ENCODE peak calls at places on chromosomes 2 and 18, in four cellular contexts. Q is GM23248, O is EL, U is fibroblast of gingiva. B is an unnamed sample.

GRCh38 chr18:56381151-56381550 is 257.2 kb downstream of the TXNL1 start:
- DNase-seq in U (peak; percentile 35), O (no peak), Q (no peak), B (no peak)

GRCh38 chr2:64396551-64396950 is 57.4 kb upstream of the LGALSL start:
- DNase-seq in U (no peak), O (no peak), Q (no peak), B (no peak)

GRCh38 chr2:231606941-231607340 is 14.3 kb downstream of the TEX44 start:
- DNase-seq in Q (no peak), U (no peak), O (no peak), B (no peak)

GRCh38 chr2:106990307-106990706 is 104.3 kb upstream of the ST6GAL2 start:
- DNase-seq in Q (peak; percentile 83), U (peak; percentile 43), O (peak; percentile 87), B (no peak)

GRCh38 chr2:176677746-176678145 is 408.5 kb downstream of the MTX2 start:
- DNase-seq in Q (peak; percentile 32), U (no peak), O (no peak), B (no peak)

GRCh38 chr18:64244571-64244970 is 95.7 kb upstream of the LINC00305 start:
- DNase-seq in Q (no peak), U (no peak), O (no peak), B (no peak)

GRCh38 chr2:199471443-199472057 is 13.8 kb upstream of the SATB2 start:
- DNase-seq in Q (peak; percentile 89), U (peak; percentile 54), O (peak; percentile 74), B (peak; percentile 77)

GRCh38 chr18:37476182-37476581 is 89.4 kb downstream of the CELF4 start:
- DNase-seq in U (no peak), Q (peak; percentile 54), O (peak; percentile 41), B (no peak)

GRCh38 chr18:7338846-7339245 is 108.0 kb downstream of the LRRC30 start:
- DNase-seq in Q (no peak), U (no peak), O (no peak), B (no peak)

GRCh38 chr2:126866451-126866850 is 32.2 kb upstream of the TEX51 start:
- DNase-seq in Q (no peak), U (no peak), O (no peak), B (no peak)

GRCh38 chr2:36373149-36373880 is 17.7 kb downstream of the CRIM1 start:
- DNase-seq in U (peak; percentile 73), Q (peak; percentile 80), O (peak; percentile 67), B (peak; percentile 66)

GRCh38 chr2:241602720-241603119 is 34.2 kb downstream of the THAP4 start:
- DNase-seq in Q (no peak), O (no peak), U (no peak), B (no peak)

GRCh38 chr2:96537066-96537733 is 648 bp downstream of the ARID5A start:
- DNase-seq in Q (peak; percentile 80), U (peak; percentile 51), O (peak; percentile 79), B (no peak)

GRCh38 chr2:201403904-201404303 is 46.8 kb upstream of the FLACC1 start:
- DNase-seq in O (peak; percentile 64), U (no peak), Q (peak; percentile 19), B (no peak)

GRCh38 chr18:75065251-75066000 is 143.5 kb downstream of the PTGR3 start:
- DNase-seq in O (no peak), U (no peak), Q (no peak), B (no peak)

GRCh38 chr2:237254911-237255578 is 158.9 kb downstream of the COL6A3 start:
- DNase-seq in Q (peak; percentile 89), U (no peak), O (peak; percentile 83), B (no peak)

GRCh38 chr2:15242936-15243461 is 318.1 kb downstream of the NBAS start:
- DNase-seq in Q (no peak), U (peak; percentile 56), O (no peak), B (no peak)

GRCh38 chr18:13134551-13135401 is 83.8 kb upstream of the LDLRAD4 start:
- DNase-seq in O (no peak), U (no peak), Q (no peak), B (no peak)

GRCh38 chr18:51617572-51618260 is 420.2 kb upstream of the MEX3C start:
- DNase-seq in Q (no peak), U (no peak), O (no peak), B (no peak)

GRCh38 chr2:66426250-66427064 is 8.5 kb upstream of the MEIS1 start:
- DNase-seq in Q (no peak), U (no peak), O (no peak), B (no peak)

GRCh38 chr2:132392211-132392610 is 24.4 kb upstream of the GPR39 start:
- DNase-seq in U (no peak), O (peak; percentile 4), Q (no peak), B (no peak)

GRCh38 chr2:60867848-60868247 is 13.5 kb upstream of the REL start:
- DNase-seq in Q (no peak), U (no peak), O (no peak), B (no peak)

GRCh38 chr2:224832207-224832606 is 116.0 kb upstream of the CCDC195 start:
- DNase-seq in O (peak; percentile 23), U (no peak), Q (no peak), B (no peak)

GRCh38 chr18:50847192-50847591 is 27.4 kb upstream of the MRO start:
- DNase-seq in U (no peak), Q (peak; percentile 87), O (peak; percentile 46), B (no peak)

GRCh38 chr18:75293591-75293990 is 83.0 kb downstream of the TSHZ1 start:
- DNase-seq in Q (no peak), O (peak; percentile 8), U (no peak), B (no peak)

GRCh38 chr2:94762600-94762999 is 108.6 kb upstream of the TEKT4 start:
- DNase-seq in Q (peak; percentile 5), O (no peak), U (no peak), B (no peak)

GRCh38 chr2:9699139-9699823 is 68.5 kb upstream of the YWHAQ start:
- DNase-seq in Q (peak; percentile 94), U (peak; percentile 56), O (peak; percentile 72), B (no peak)

GRCh38 chr18:23453657-23454011 is 547 bp downstream of the RIOK3 start:
- DNase-seq in O (peak; percentile 38), Q (peak; percentile 78), U (peak; percentile 26), B (no peak)

GRCh38 chr2:69054431-69054830 is 41.5 kb downstream of the ANTXR1 start:
- DNase-seq in Q (peak; percentile 38), O (no peak), U (peak; percentile 50), B (no peak)

GRCh38 chr18:74644713-74645112 is 47.0 kb downstream of the ZNF407 start:
- DNase-seq in O (no peak), Q (no peak), U (no peak), B (no peak)

GRCh38 chr2:33476100-33476792 is at the start of gene RASGRP3:
- DNase-seq in U (peak; percentile 99), Q (peak; percentile 92), O (peak; percentile 91), B (peak; percentile 26)

GRCh38 chr18:267380-267687 is 513 bp downstream of the THOC1 start:
- DNase-seq in Q (no peak), U (no peak), O (no peak), B (no peak)

GRCh38 chr2:33153008-33153407 is 206.3 kb downstream of the LTBP1 start:
- DNase-seq in U (peak; percentile 93), O (peak; percentile 41), Q (peak; percentile 82), B (no peak)

GRCh38 chr18:23776306-23776705 is 87.1 kb downstream of the LAMA3 start:
- DNase-seq in Q (no peak), U (no peak), O (no peak), B (no peak)

GRCh38 chr18:49666045-49666444 is 104.2 kb downstream of the LIPG start:
- DNase-seq in Q (peak; percentile 56), O (no peak), U (no peak), B (no peak)

GRCh38 chr2:10339647-10340592 is 37.2 kb downstream of the HPCAL1 start:
- DNase-seq in O (no peak), U (no peak), Q (no peak), B (no peak)

GRCh38 chr2:227204452-227204851 is 40.0 kb downstream of the COL4A3 start:
- DNase-seq in U (no peak), Q (no peak), O (no peak), B (no peak)

GRCh38 chr2:158600155-158600802 is 143.5 kb downstream of the PKP4 start:
- DNase-seq in U (peak; percentile 87), O (peak; percentile 96), Q (peak; percentile 96), B (peak; percentile 31)

GRCh38 chr18:48631851-48632250 is 93.0 kb downstream of the CTIF start:
- DNase-seq in U (no peak), O (no peak), Q (no peak), B (no peak)

B was measured in NCI-H460.